ENCODE peak calls at places on chromosomes 13 and 19, in four cellular contexts. One of them, this sample, is unnamed.

GRCh38 chr19:7242601-7243258 is 51.5 kb downstream of the INSR start:
- DNase-seq in cardiac muscle cell: peak; percentile 59
- DNase-seq in tibial nerve: no peak
- DNase-seq in WERI-Rb-1: no peak
- DNase-seq in this sample: no peak

GRCh38 chr19:6811906-6812305 is 39.4 kb downstream of the VAV1 start:
- DNase-seq in cardiac muscle cell: peak; percentile 83
- DNase-seq in tibial nerve: no peak
- DNase-seq in WERI-Rb-1: peak; percentile 19
- DNase-seq in this sample: no peak

GRCh38 chr13:37270206-37271001 is 164.9 kb upstream of the CSNK1A1L start:
- DNase-seq in cardiac muscle cell: no peak
- DNase-seq in tibial nerve: no peak
- DNase-seq in WERI-Rb-1: no peak
- DNase-seq in this sample: no peak

GRCh38 chr19:35357867-35358573 is at the start of gene FFAR3:
- DNase-seq in cardiac muscle cell: peak; percentile 92
- DNase-seq in tibial nerve: no peak
- DNase-seq in WERI-Rb-1: no peak
- DNase-seq in this sample: no peak

GRCh38 chr13:24097667-24098066 is 62.9 kb upstream of the SPATA13 start:
- DNase-seq in cardiac muscle cell: no peak
- DNase-seq in tibial nerve: no peak
- DNase-seq in WERI-Rb-1: no peak
- DNase-seq in this sample: no peak

GRCh38 chr13:75195479-75196111 is 286.4 kb downstream of the TBC1D4 start:
- DNase-seq in cardiac muscle cell: peak; percentile 67
- DNase-seq in tibial nerve: no peak
- DNase-seq in WERI-Rb-1: no peak
- DNase-seq in this sample: peak; percentile 22

GRCh38 chr19:29845576-29846176 is 33.9 kb downstream of the CCNE1 start:
- DNase-seq in cardiac muscle cell: peak; percentile 29
- DNase-seq in tibial nerve: no peak
- DNase-seq in WERI-Rb-1: peak; percentile 66
- DNase-seq in this sample: no peak

GRCh38 chr19:16025108-16026101 is 50.9 kb upstream of the TPM4 start:
- DNase-seq in cardiac muscle cell: peak; percentile 59
- DNase-seq in tibial nerve: no peak
- DNase-seq in WERI-Rb-1: peak; percentile 44
- DNase-seq in this sample: peak; percentile 47

GRCh38 chr13:64041296-64041695 is 2625.6 kb upstream of the PCDH20 start:
- DNase-seq in cardiac muscle cell: peak; percentile 1
- DNase-seq in tibial nerve: no peak
- DNase-seq in WERI-Rb-1: no peak
- DNase-seq in this sample: no peak

GRCh38 chr19:35559281-35559659 is 4.2 kb downstream of the ATP4A start:
- DNase-seq in cardiac muscle cell: no peak
- DNase-seq in tibial nerve: no peak
- DNase-seq in WERI-Rb-1: no peak
- DNase-seq in this sample: no peak

GRCh38 chr13:49308104-49308875 is 60.6 kb downstream of the CDADC1 start:
- DNase-seq in cardiac muscle cell: peak; percentile 81
- DNase-seq in tibial nerve: peak; percentile 83
- DNase-seq in WERI-Rb-1: no peak
- DNase-seq in this sample: no peak

DNA sequence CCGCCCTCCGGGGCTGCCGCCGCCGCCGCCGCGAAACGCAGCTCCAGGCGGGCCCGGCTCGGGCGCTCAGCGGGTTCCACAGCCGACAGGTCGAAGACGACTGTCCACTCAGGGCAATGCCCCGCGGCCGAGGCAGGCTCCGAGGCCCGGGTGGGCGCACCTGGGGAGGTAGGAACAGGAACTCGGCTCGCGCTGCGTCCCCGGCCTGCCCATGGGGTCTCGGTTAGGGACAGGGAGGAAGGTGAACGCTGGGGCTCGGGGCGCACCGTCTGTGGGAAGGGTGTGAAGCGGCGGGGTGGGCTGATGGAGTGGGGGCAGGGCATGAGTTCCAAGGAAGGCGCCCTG is 26.8 kb downstream of the CERS1 start:
- DNase-seq in cardiac muscle cell: no peak
- DNase-seq in tibial nerve: no peak
- DNase-seq in WERI-Rb-1: no peak
- DNase-seq in this sample: no peak
- H3K4me3 ChIP-seq in cardiac muscle cell: no peak overlapping the region
- H3K4me3 ChIP-seq in tibial nerve: no peak overlapping the region
- H3K4me3 ChIP-seq in WERI-Rb-1: no peak overlapping the region
- H3K4me3 ChIP-seq in this sample: no peak overlapping the region

DNA sequence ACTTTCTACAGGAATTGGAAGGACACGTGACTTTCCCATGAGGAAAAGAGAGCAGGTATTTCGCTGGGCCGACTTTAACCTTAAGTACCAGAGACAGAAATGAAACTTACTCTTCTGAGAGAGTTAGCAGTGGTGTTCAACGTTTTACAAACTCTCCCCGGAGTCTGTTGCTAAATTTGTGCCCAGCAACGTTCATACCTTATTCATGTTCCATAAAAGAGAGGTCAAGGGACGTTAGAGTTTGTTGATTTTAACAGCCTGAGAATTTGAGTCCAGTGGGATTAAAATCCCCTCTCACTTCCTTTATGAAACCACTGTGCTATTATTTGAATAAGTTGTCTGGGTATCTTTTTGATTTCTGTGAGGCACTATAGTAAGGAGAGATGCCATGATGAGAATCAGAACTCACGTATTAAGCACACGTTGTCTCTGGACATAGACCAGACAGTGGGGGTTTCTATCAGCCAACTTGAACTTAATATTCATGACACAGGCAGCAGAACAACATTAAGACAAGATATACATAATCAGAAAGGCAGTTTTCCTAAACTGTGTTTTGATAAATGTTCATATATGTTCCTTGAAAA is 33.4 kb downstream of the SPRY2 start:
- DNase-seq in cardiac muscle cell: no peak
- DNase-seq in tibial nerve: no peak
- DNase-seq in WERI-Rb-1: no peak
- DNase-seq in this sample: no peak
- H3K4me3 ChIP-seq in cardiac muscle cell: no peak overlapping the region
- H3K4me3 ChIP-seq in tibial nerve: no peak overlapping the region
- H3K4me3 ChIP-seq in WERI-Rb-1: no peak overlapping the region
- H3K4me3 ChIP-seq in this sample: no peak overlapping the region

GRCh38 chr13:110309159-110309476 is 2.0 kb downstream of the COL4A2 start:
- DNase-seq in cardiac muscle cell: no peak
- DNase-seq in tibial nerve: no peak
- DNase-seq in WERI-Rb-1: no peak
- DNase-seq in this sample: no peak
- H3K4me3 ChIP-seq in cardiac muscle cell: peak overlapping the region; percentile 71
- H3K4me3 ChIP-seq in tibial nerve: peak overlapping the region; percentile 96
- H3K4me3 ChIP-seq in WERI-Rb-1: no peak overlapping the region
- H3K4me3 ChIP-seq in this sample: no peak overlapping the region

DNA sequence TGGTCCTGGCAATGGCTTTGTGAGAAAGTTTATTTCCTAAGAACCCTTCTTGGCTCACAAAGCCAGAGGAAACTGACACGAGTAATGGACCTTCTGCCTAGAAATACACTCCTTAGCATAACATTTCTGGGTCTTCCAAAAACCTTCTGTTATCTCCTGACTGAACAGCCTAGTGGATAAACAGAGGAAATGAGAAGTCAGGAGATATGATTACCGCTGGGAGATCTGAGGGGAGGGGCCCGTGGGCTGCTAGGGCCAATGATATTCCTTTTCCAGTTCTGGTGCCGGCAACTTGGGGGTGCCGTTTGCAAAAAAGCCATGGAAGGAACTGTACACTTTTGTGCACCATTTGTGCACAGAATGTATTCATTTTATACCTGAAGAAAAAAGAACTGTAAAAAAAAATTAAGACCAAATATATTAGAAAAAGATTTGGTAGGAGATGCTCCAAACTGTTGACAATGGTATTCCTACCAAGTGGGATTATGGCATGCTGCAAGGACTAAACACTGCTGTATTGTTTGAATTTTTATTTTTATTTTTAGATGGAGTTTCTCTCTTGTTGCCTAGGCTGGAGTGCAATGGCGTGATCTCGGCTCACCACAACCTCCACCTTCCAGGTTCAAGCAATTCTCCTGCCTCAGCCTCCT is 4.7 kb upstream of the SPC24 start:
- DNase-seq in cardiac muscle cell: peak; percentile 78
- DNase-seq in tibial nerve: no peak
- DNase-seq in WERI-Rb-1: no peak
- DNase-seq in this sample: no peak
- H3K4me3 ChIP-seq in cardiac muscle cell: no peak overlapping the region
- H3K4me3 ChIP-seq in tibial nerve: no peak overlapping the region
- H3K4me3 ChIP-seq in WERI-Rb-1: no peak overlapping the region
- H3K4me3 ChIP-seq in this sample: no peak overlapping the region